ENCODE peak calls at places on chromosomes 6 and 20, in four cellular contexts. One of them, this sample, is unnamed.

GRCh38 chr6:99868074-99868702 is 125.8 kb downstream of the MCHR2 start:
- DNase-seq in activated CD4-positive, alpha-beta T cell treated with anti-CD3 and anti-CD28 coated beads for 4 hours: peak
- DNase-seq in SW480: peak
- DNase-seq in amygdala: peak
- DNase-seq in this sample: peak

GRCh38 chr6:28565823-28566526 is 40.3 kb downstream of the GPX5 start:
- DNase-seq in activated CD4-positive, alpha-beta T cell treated with anti-CD3 and anti-CD28 coated beads for 4 hours: no peak
- DNase-seq in SW480: no peak
- DNase-seq in amygdala: no peak
- DNase-seq in this sample: no peak

GRCh38 chr6:142074516-142074915 is 58.2 kb upstream of the GJE1 start:
- DNase-seq in activated CD4-positive, alpha-beta T cell treated with anti-CD3 and anti-CD28 coated beads for 4 hours: no peak
- DNase-seq in SW480: no peak
- DNase-seq in amygdala: no peak
- DNase-seq in this sample: no peak

GRCh38 chr6:100549406-100550167 is 84.9 kb upstream of the SIM1 start:
- DNase-seq in activated CD4-positive, alpha-beta T cell treated with anti-CD3 and anti-CD28 coated beads for 4 hours: no peak
- DNase-seq in SW480: no peak
- DNase-seq in amygdala: no peak
- DNase-seq in this sample: no peak

GRCh38 chr20:20497242-20497985 is 129.5 kb downstream of the INSM1 start:
- DNase-seq in activated CD4-positive, alpha-beta T cell treated with anti-CD3 and anti-CD28 coated beads for 4 hours: no peak
- DNase-seq in SW480: no peak
- DNase-seq in amygdala: no peak
- DNase-seq in this sample: peak

GRCh38 chr6:14772188-14772587 is 473.7 kb upstream of the JARID2 start:
- DNase-seq in activated CD4-positive, alpha-beta T cell treated with anti-CD3 and anti-CD28 coated beads for 4 hours: no peak
- DNase-seq in SW480: no peak
- DNase-seq in amygdala: no peak
- DNase-seq in this sample: no peak

GRCh38 chr6:150661608-150662007 is 61.9 kb downstream of the PLEKHG1 start:
- DNase-seq in activated CD4-positive, alpha-beta T cell treated with anti-CD3 and anti-CD28 coated beads for 4 hours: no peak
- DNase-seq in SW480: no peak
- DNase-seq in amygdala: no peak
- DNase-seq in this sample: no peak

GRCh38 chr20:22402990-22403859 is 181.1 kb downstream of the FOXA2 start:
- DNase-seq in activated CD4-positive, alpha-beta T cell treated with anti-CD3 and anti-CD28 coated beads for 4 hours: no peak
- DNase-seq in SW480: no peak
- DNase-seq in amygdala: no peak
- DNase-seq in this sample: no peak

GRCh38 chr20:62366370-62367135 is 559 bp downstream of the LAMA5 start:
- DNase-seq in activated CD4-positive, alpha-beta T cell treated with anti-CD3 and anti-CD28 coated beads for 4 hours: no peak
- DNase-seq in SW480: peak
- DNase-seq in amygdala: no peak
- DNase-seq in this sample: no peak

GRCh38 chr20:4957939-4958362 is 43.4 kb downstream of the SLC23A2 start:
- DNase-seq in activated CD4-positive, alpha-beta T cell treated with anti-CD3 and anti-CD28 coated beads for 4 hours: no peak
- DNase-seq in SW480: no peak
- DNase-seq in amygdala: no peak
- DNase-seq in this sample: no peak

GRCh38 chr6:11702796-11703130 is 75.8 kb downstream of the ADTRP start:
- DNase-seq in activated CD4-positive, alpha-beta T cell treated with anti-CD3 and anti-CD28 coated beads for 4 hours: no peak
- DNase-seq in SW480: no peak
- DNase-seq in amygdala: no peak
- DNase-seq in this sample: no peak

GRCh38 chr6:14804444-14805210 is 441.2 kb upstream of the JARID2 start:
- DNase-seq in activated CD4-positive, alpha-beta T cell treated with anti-CD3 and anti-CD28 coated beads for 4 hours: no peak
- DNase-seq in SW480: peak
- DNase-seq in amygdala: peak
- DNase-seq in this sample: no peak

GRCh38 chr6:116482780-116483179 is 21.6 kb downstream of the CALHM6 start:
- DNase-seq in activated CD4-positive, alpha-beta T cell treated with anti-CD3 and anti-CD28 coated beads for 4 hours: no peak
- DNase-seq in SW480: no peak
- DNase-seq in amygdala: no peak
- DNase-seq in this sample: no peak

GRCh38 chr6:160430741-160431140 is 82.6 kb downstream of the SLC22A3 start:
- DNase-seq in activated CD4-positive, alpha-beta T cell treated with anti-CD3 and anti-CD28 coated beads for 4 hours: no peak
- DNase-seq in SW480: no peak
- DNase-seq in amygdala: no peak
- DNase-seq in this sample: no peak

GRCh38 chr20:49549806-49550551 is 18.0 kb downstream of the PTGIS start:
- DNase-seq in activated CD4-positive, alpha-beta T cell treated with anti-CD3 and anti-CD28 coated beads for 4 hours: no peak
- DNase-seq in SW480: no peak
- DNase-seq in amygdala: no peak
- DNase-seq in this sample: no peak

GRCh38 chr6:18823782-18824386 is 436.7 kb downstream of the RNF144B start:
- DNase-seq in activated CD4-positive, alpha-beta T cell treated with anti-CD3 and anti-CD28 coated beads for 4 hours: no peak
- DNase-seq in SW480: no peak
- DNase-seq in amygdala: no peak
- DNase-seq in this sample: no peak

GRCh38 chr6:105184921-105185320 is 5.1 kb upstream of the POPDC3 start:
- DNase-seq in activated CD4-positive, alpha-beta T cell treated with anti-CD3 and anti-CD28 coated beads for 4 hours: no peak
- DNase-seq in SW480: no peak
- DNase-seq in amygdala: no peak
- DNase-seq in this sample: no peak

GRCh38 chr20:11331096-11331495 is 586.6 kb upstream of the BTBD3 start:
- DNase-seq in activated CD4-positive, alpha-beta T cell treated with anti-CD3 and anti-CD28 coated beads for 4 hours: no peak
- DNase-seq in SW480: no peak
- DNase-seq in amygdala: no peak
- DNase-seq in this sample: no peak

GRCh38 chr6:3456395-3456767 is 469 bp downstream of the SLC22A23 start:
- DNase-seq in activated CD4-positive, alpha-beta T cell treated with anti-CD3 and anti-CD28 coated beads for 4 hours: no peak
- DNase-seq in SW480: no peak
- DNase-seq in amygdala: no peak
- DNase-seq in this sample: peak

GRCh38 chr20:5864428-5864827 is 85.9 kb downstream of the TRMT6 start:
- DNase-seq in activated CD4-positive, alpha-beta T cell treated with anti-CD3 and anti-CD28 coated beads for 4 hours: no peak
- DNase-seq in SW480: no peak
- DNase-seq in amygdala: no peak
- DNase-seq in this sample: no peak

GRCh38 chr6:108598316-108598863 is 37.7 kb downstream of the FOXO3 start:
- DNase-seq in activated CD4-positive, alpha-beta T cell treated with anti-CD3 and anti-CD28 coated beads for 4 hours: no peak
- DNase-seq in SW480: no peak
- DNase-seq in amygdala: no peak
- DNase-seq in this sample: peak

GRCh38 chr6:117548797-117549301 is 53.5 kb downstream of the GOPC start:
- DNase-seq in activated CD4-positive, alpha-beta T cell treated with anti-CD3 and anti-CD28 coated beads for 4 hours: peak
- DNase-seq in SW480: peak
- DNase-seq in amygdala: no peak
- DNase-seq in this sample: no peak

GRCh38 chr6:129667034-129667433 is 42.9 kb downstream of the ARHGAP18 start:
- DNase-seq in activated CD4-positive, alpha-beta T cell treated with anti-CD3 and anti-CD28 coated beads for 4 hours: no peak
- DNase-seq in SW480: no peak
- DNase-seq in amygdala: no peak
- DNase-seq in this sample: no peak

GRCh38 chr20:44083220-44083933 is 103.6 kb downstream of the JPH2 start:
- DNase-seq in activated CD4-positive, alpha-beta T cell treated with anti-CD3 and anti-CD28 coated beads for 4 hours: no peak
- DNase-seq in SW480: no peak
- DNase-seq in amygdala: no peak
- DNase-seq in this sample: no peak

GRCh38 chr6:56899311-56899710 is 55.6 kb upstream of the BEND6 start:
- DNase-seq in activated CD4-positive, alpha-beta T cell treated with anti-CD3 and anti-CD28 coated beads for 4 hours: no peak
- DNase-seq in SW480: no peak
- DNase-seq in amygdala: no peak
- DNase-seq in this sample: no peak

GRCh38 chr6:113067612-113068262 is 720.6 kb downstream of the RFPL4B start:
- DNase-seq in activated CD4-positive, alpha-beta T cell treated with anti-CD3 and anti-CD28 coated beads for 4 hours: no peak
- DNase-seq in SW480: no peak
- DNase-seq in amygdala: no peak
- DNase-seq in this sample: no peak

GRCh38 chr6:151387581-151387980 is 3.8 kb downstream of the ZBTB2 start:
- DNase-seq in activated CD4-positive, alpha-beta T cell treated with anti-CD3 and anti-CD28 coated beads for 4 hours: no peak
- DNase-seq in SW480: no peak
- DNase-seq in amygdala: no peak
- DNase-seq in this sample: no peak

GRCh38 chr6:89522778-89523177 is 89.8 kb downstream of the ANKRD6 start:
- DNase-seq in activated CD4-positive, alpha-beta T cell treated with anti-CD3 and anti-CD28 coated beads for 4 hours: no peak
- DNase-seq in SW480: no peak
- DNase-seq in amygdala: no peak
- DNase-seq in this sample: no peak

GRCh38 chr6:149168968-149169367 is 148.5 kb upstream of the TAB2 start:
- DNase-seq in activated CD4-positive, alpha-beta T cell treated with anti-CD3 and anti-CD28 coated beads for 4 hours: no peak
- DNase-seq in SW480: no peak
- DNase-seq in amygdala: no peak
- DNase-seq in this sample: no peak

GRCh38 chr20:60013296-60014142 is 55.3 kb downstream of the CDH26 start:
- DNase-seq in activated CD4-positive, alpha-beta T cell treated with anti-CD3 and anti-CD28 coated beads for 4 hours: no peak
- DNase-seq in SW480: no peak
- DNase-seq in amygdala: no peak
- DNase-seq in this sample: no peak

GRCh38 chr6:134420638-134421181 is 102.8 kb upstream of the SGK1 start:
- DNase-seq in activated CD4-positive, alpha-beta T cell treated with anti-CD3 and anti-CD28 coated beads for 4 hours: no peak
- DNase-seq in SW480: no peak
- DNase-seq in amygdala: no peak
- DNase-seq in this sample: no peak

GRCh38 chr6:29516108-29516507 is 28.4 kb upstream of the MAS1L start:
- DNase-seq in activated CD4-positive, alpha-beta T cell treated with anti-CD3 and anti-CD28 coated beads for 4 hours: peak
- DNase-seq in SW480: peak
- DNase-seq in amygdala: no peak
- DNase-seq in this sample: no peak

GRCh38 chr20:37816726-37817125 is 86.2 kb upstream of the VSTM2L start:
- DNase-seq in activated CD4-positive, alpha-beta T cell treated with anti-CD3 and anti-CD28 coated beads for 4 hours: no peak
- DNase-seq in SW480: no peak
- DNase-seq in amygdala: no peak
- DNase-seq in this sample: no peak

GRCh38 chr6:36495086-36495485 is 52.2 kb downstream of the STK38 start:
- DNase-seq in activated CD4-positive, alpha-beta T cell treated with anti-CD3 and anti-CD28 coated beads for 4 hours: no peak
- DNase-seq in SW480: no peak
- DNase-seq in amygdala: no peak
- DNase-seq in this sample: no peak

GRCh38 chr6:99393366-99393697 is 663 bp downstream of the COQ3 start:
- DNase-seq in activated CD4-positive, alpha-beta T cell treated with anti-CD3 and anti-CD28 coated beads for 4 hours: no peak
- DNase-seq in SW480: no peak
- DNase-seq in amygdala: no peak
- DNase-seq in this sample: no peak